ENCODE peak calls at places on chromosome X, in five cellular contexts. T, G, V, Y and R are unnamed samples.

GRCh38 chrX:134377537-134377936 is 82.4 kb upstream of the HPRT1 start:
- DNase-seq in Y (no peak), T (no peak), V (peak), G (no peak), R (peak)

GRCh38 chrX:134004038-134004437 is 18.6 kb upstream of the GPC3 start:
- DNase-seq in Y (no peak), G (no peak), V (peak), T (no peak), R (peak)

GRCh38 chrX:47447607-47448006 is 35.4 kb downstream of the ZNF41 start:
- DNase-seq in T (no peak), V (no peak), Y (no peak), G (no peak), R (no peak)

GRCh38 chrX:107825698-107826285 is at the start of gene MID2:
- DNase-seq in V (peak), G (peak), T (peak), Y (no peak), R (no peak)

GRCh38 chrX:75968293-75968692 is 183.2 kb upstream of the MAGEE2 start:
- DNase-seq in V (no peak), G (no peak), T (no peak), Y (no peak), R (no peak)

GRCh38 chrX:118231464-118231863 is 114.4 kb upstream of the WDR44 start:
- DNase-seq in V (no peak), Y (no peak), G (no peak), T (no peak), R (no peak)

GRCh38 chrX:110755061-110755460 is 40.6 kb downstream of the CHRDL1 start:
- DNase-seq in T (no peak), G (no peak), V (no peak), Y (no peak), R (no peak)

GRCh38 chrX:110146521-110146920 is 143.6 kb downstream of the TMEM164 start:
- DNase-seq in V (peak), T (no peak), Y (no peak), G (peak), R (no peak)

GRCh38 chrX:34884693-34885277 is 57.8 kb upstream of the FAM47B start:
- DNase-seq in T (no peak), V (no peak), G (no peak), Y (peak), R (peak)

GRCh38 chrX:17328837-17329236 is 46.2 kb upstream of the NHS start:
- DNase-seq in G (no peak), T (no peak), V (no peak), Y (no peak), R (no peak)

GRCh38 chrX:150365051-150365952 is 2.2 kb downstream of the MAMLD1 start:
- DNase-seq in Y (no peak), T (peak), G (peak), V (peak), R (no peak)

GRCh38 chrX:113514906-113515305 is 674.3 kb upstream of the AMOT start:
- DNase-seq in G (no peak), Y (no peak), T (no peak), V (peak), R (no peak)

GRCh38 chrX:65601530-65602281 is 65.7 kb upstream of the MSN start:
- DNase-seq in G (peak), Y (peak), T (peak), V (peak), R (peak)

GRCh38 chrX:94524867-94525266 is 850.9 kb downstream of the FAM133A start:
- DNase-seq in V (no peak), Y (no peak), T (no peak), G (no peak), R (no peak)
- TF ChIP-seq CTCF in V (no peak), Y (no peak), T (no peak), G (no peak), R (no peak)

DNA sequence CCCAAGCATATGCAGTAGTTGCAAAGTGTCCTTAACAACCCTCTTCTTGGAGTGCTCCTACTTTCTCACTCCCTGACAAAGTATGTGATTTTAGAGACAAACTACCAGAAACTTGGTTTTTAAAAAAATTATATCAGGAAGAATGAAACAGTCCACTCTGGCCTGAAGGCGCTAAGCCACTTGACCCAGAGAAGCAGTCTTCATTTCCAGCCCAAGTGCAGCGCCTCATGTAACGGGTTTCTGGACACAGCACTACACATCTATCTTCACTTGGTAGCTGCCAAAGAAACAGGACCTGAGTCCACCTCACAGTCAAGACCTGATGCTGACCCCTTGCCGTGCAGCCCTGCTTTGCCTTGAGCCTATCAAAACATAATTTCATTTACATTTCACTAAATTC is 124.8 kb upstream of the MAP3K15 start:
- DNase-seq in Y (no peak), V (no peak), G (no peak), T (no peak), R (no peak)
- H3K4me3 ChIP-seq in Y (no peak), V (no peak), G (no peak), T (no peak), R (no peak)

DNA sequence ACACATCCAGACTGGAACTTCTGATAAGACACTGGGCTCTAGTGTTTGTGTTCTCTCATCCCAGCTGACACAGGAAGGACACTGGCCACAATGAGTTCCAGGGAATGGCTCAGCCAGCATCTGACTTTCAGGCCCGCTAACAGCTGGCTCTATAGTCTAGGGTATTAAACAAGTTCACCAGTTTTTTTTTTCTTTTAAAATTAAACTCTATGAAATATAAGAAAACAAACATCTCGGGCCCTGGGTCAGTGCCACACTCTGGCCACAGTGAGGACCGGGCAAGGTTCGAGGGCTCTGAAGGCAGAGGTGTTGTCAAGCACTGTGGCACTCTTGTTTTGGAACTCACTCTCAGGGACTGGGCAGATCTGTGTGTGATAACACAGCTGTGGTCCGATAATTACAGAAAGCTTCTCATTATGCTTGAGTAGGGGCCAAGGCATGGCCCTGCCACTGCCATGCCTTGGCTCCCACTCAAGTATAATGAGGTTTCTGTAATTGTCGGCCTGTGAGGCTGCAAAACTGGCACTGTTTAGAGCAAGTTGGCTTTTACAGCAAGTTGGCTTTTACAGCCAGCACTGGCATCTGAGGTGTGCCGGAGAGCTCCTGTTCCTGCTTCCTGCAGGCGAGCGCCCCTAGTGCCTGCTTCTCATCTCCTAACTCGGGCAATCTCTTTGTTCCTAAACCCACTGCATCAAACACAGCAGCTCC is 62.8 kb downstream of the PPP1R2C start:
- DNase-seq in G (peak), Y (no peak), T (peak), V (peak), R (peak)
- TF ChIP-seq CTCF in G (no peak), Y (no peak), T (no peak), V (peak), R (peak)

GRCh38 chrX:137427813-137428212 is 138.1 kb upstream of the ZIC3 start:
- DNase-seq in G (no peak), T (no peak), Y (no peak), V (no peak), R (peak)

GRCh38 chrX:137428251-137428661 is 137.7 kb upstream of the ZIC3 start:
- DNase-seq in V (no peak), T (no peak), Y (no peak), G (no peak), R (no peak)

GRCh38 chrX:137427061-137427778 is 138.7 kb upstream of the ZIC3 start:
- DNase-seq in G (no peak), T (no peak), Y (no peak), V (no peak), R (no peak)

GRCh38 chrX:137430301-137430700 is 135.6 kb upstream of the ZIC3 start:
- DNase-seq in V (no peak), G (no peak), Y (no peak), T (no peak), R (no peak)

GRCh38 chrX:137428777-137429564 is 137.0 kb upstream of the ZIC3 start:
- DNase-seq in V (no peak), T (no peak), G (no peak), Y (no peak), R (no peak)
- H3K4me3 ChIP-seq in V (no peak), T (no peak), G (peak), Y (no peak), R (no peak)

GRCh38 chrX:4110964-4111363 is 397.5 kb upstream of the PRKX start:
- DNase-seq in Y (no peak), T (no peak), G (no peak), V (no peak), R (no peak)
- TF ChIP-seq CTCF in Y (no peak), T (no peak), G (no peak), V (no peak), R (no peak)